ENCODE peak calls at places on chromosomes 1 and 21, in five cellular contexts. One of them, this sample, is unnamed. For H3K4me1, the result is how much of the 10 kb centered on the place peaks cover.

GRCh38 chr1:154607748-154608521 is at the start of gene ADAR:
- DNase-seq in DND-41: peak
- DNase-seq in PC-9: peak
- DNase-seq in IMR-90: peak
- DNase-seq in psoas muscle: peak
- DNase-seq in this sample: peak

GRCh38 chr1:156124557-156125483 is 10.3 kb downstream of the LMNA start:
- DNase-seq in DND-41: no peak
- DNase-seq in PC-9: peak
- DNase-seq in IMR-90: no peak
- DNase-seq in psoas muscle: peak
- DNase-seq in this sample: no peak

GRCh38 chr1:236111527-236112331 is 30.6 kb upstream of the GPR137B start:
- DNase-seq in DND-41: no peak
- DNase-seq in PC-9: no peak
- DNase-seq in IMR-90: no peak
- DNase-seq in psoas muscle: no peak
- DNase-seq in this sample: no peak

GRCh38 chr1:156112276-156113137 is 2.0 kb upstream of the LMNA start:
- DNase-seq in DND-41: no peak
- DNase-seq in PC-9: no peak
- DNase-seq in IMR-90: no peak
- DNase-seq in psoas muscle: no peak
- DNase-seq in this sample: no peak

GRCh38 chr1:226919995-226920394 is 20.1 kb upstream of the COQ8A start:
- DNase-seq in DND-41: no peak
- DNase-seq in PC-9: no peak
- DNase-seq in IMR-90: no peak
- DNase-seq in psoas muscle: no peak
- DNase-seq in this sample: no peak

GRCh38 chr1:215710340-215710971 is 143.4 kb downstream of the KCTD3 start:
- DNase-seq in DND-41: peak
- DNase-seq in PC-9: no peak
- DNase-seq in IMR-90: peak
- DNase-seq in psoas muscle: no peak
- DNase-seq in this sample: no peak

GRCh38 chr1:70079546-70079945 is 125.8 kb downstream of the LRRC40 start:
- DNase-seq in DND-41: no peak
- DNase-seq in PC-9: no peak
- DNase-seq in IMR-90: no peak
- DNase-seq in psoas muscle: no peak
- DNase-seq in this sample: no peak

GRCh38 chr1:99645699-99646531 is at the start of gene PALMD:
- DNase-seq in DND-41: no peak
- DNase-seq in PC-9: peak
- DNase-seq in IMR-90: peak
- DNase-seq in psoas muscle: peak
- DNase-seq in this sample: peak

GRCh38 chr1:16921391-16922185 is at the start of gene CROCC:
- DNase-seq in DND-41: peak
- DNase-seq in PC-9: no peak
- DNase-seq in IMR-90: no peak
- DNase-seq in psoas muscle: peak
- DNase-seq in this sample: no peak

GRCh38 chr1:162035241-162035640 is 11.6 kb upstream of the OLFML2B start:
- DNase-seq in DND-41: peak
- DNase-seq in PC-9: peak
- DNase-seq in IMR-90: no peak
- DNase-seq in psoas muscle: no peak
- DNase-seq in this sample: no peak

GRCh38 chr1:43554444-43554992 is 23.8 kb downstream of the PTPRF start:
- DNase-seq in DND-41: peak
- DNase-seq in PC-9: no peak
- DNase-seq in IMR-90: peak
- DNase-seq in psoas muscle: no peak
- DNase-seq in this sample: no peak
- TF ChIP-seq CTCF in DND-41: peak
- TF ChIP-seq CTCF in PC-9: peak
- TF ChIP-seq CTCF in IMR-90: peak
- TF ChIP-seq CTCF in psoas muscle: no peak
- TF ChIP-seq CTCF in this sample: peak

DNA sequence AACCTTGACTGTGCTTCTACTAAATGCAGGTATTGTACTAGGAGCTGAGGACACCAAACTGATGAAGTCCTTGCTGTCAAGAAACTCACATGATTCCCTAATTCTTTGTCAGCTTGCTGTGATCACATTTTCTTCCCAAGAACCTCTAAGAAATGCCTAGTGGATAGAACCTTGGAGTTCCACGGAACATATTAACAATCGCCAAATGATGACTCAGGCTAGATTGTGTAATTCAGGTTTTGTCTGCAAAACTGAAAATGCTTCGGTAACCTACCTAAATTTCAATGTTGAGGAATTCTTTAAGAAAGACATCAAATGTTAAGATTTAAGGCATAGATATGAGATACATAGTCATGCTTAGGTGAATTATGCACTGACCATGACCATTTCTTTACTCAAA is 1.7 kb upstream of the GADD45A start:
- DNase-seq in DND-41: no peak
- DNase-seq in PC-9: no peak
- DNase-seq in IMR-90: peak
- DNase-seq in psoas muscle: no peak
- DNase-seq in this sample: no peak
- H3K27ac ChIP-seq in DND-41: no peak
- H3K27ac ChIP-seq in PC-9: peak
- H3K27ac ChIP-seq in IMR-90: no peak
- H3K27ac ChIP-seq in psoas muscle: peak
- H3K27ac ChIP-seq in this sample: no peak

DNA sequence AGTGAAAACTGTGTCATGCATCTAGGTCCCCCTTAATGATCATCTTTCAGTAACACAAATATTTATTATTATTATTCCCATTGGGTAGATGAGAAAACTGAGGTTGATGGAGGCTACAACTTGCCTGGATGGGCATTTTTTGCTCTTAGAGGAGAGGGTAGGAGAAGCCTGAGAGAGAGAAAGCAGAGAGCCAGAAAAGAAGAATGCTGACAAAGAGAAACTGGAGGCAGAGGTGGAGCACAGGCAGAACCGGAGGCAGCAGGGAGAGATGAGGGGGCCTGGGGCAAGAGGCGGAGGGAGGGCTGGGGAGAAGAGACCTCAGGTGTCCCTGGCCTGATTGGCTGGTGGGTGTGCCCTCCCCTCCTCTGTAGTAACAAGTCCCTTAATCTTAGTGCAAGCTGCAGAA is 4.1 kb downstream of the BLACAT1 start:
- DNase-seq in DND-41: no peak
- DNase-seq in PC-9: no peak
- DNase-seq in IMR-90: no peak
- DNase-seq in psoas muscle: no peak
- DNase-seq in this sample: no peak
- H3K4me1 ChIP-seq in DND-41: under half
- H3K4me1 ChIP-seq in PC-9: under half
- H3K4me1 ChIP-seq in IMR-90: under half
- H3K4me1 ChIP-seq in psoas muscle: under half
- H3K4me1 ChIP-seq in this sample: under half

GRCh38 chr21:41953831-41954653 is at the start of gene C2CD2:
- DNase-seq in DND-41: peak
- DNase-seq in PC-9: peak
- DNase-seq in IMR-90: peak
- DNase-seq in psoas muscle: peak
- DNase-seq in this sample: peak
- TF ChIP-seq CTCF in DND-41: no peak
- TF ChIP-seq CTCF in PC-9: no peak
- TF ChIP-seq CTCF in IMR-90: no peak
- TF ChIP-seq CTCF in psoas muscle: no peak
- TF ChIP-seq CTCF in this sample: no peak

GRCh38 chr1:185291647-185292046 is 25.4 kb downstream of the IVNS1ABP start:
- DNase-seq in DND-41: no peak
- DNase-seq in PC-9: no peak
- DNase-seq in IMR-90: no peak
- DNase-seq in psoas muscle: no peak
- DNase-seq in this sample: no peak

GRCh38 chr1:185297986-185298385 is 19.1 kb downstream of the IVNS1ABP start:
- DNase-seq in DND-41: no peak
- DNase-seq in PC-9: no peak
- DNase-seq in IMR-90: peak
- DNase-seq in psoas muscle: no peak
- DNase-seq in this sample: no peak

GRCh38 chr1:185291159-185291558 is 25.9 kb downstream of the IVNS1ABP start:
- DNase-seq in DND-41: no peak
- DNase-seq in PC-9: no peak
- DNase-seq in IMR-90: no peak
- DNase-seq in psoas muscle: no peak
- DNase-seq in this sample: no peak

GRCh38 chr1:185292237-185292636 is 24.8 kb downstream of the IVNS1ABP start:
- DNase-seq in DND-41: no peak
- DNase-seq in PC-9: no peak
- DNase-seq in IMR-90: no peak
- DNase-seq in psoas muscle: no peak
- DNase-seq in this sample: no peak

GRCh38 chr1:185293967-185294542 is 23.0 kb downstream of the IVNS1ABP start:
- DNase-seq in DND-41: no peak
- DNase-seq in PC-9: no peak
- DNase-seq in IMR-90: no peak
- DNase-seq in psoas muscle: no peak
- DNase-seq in this sample: no peak
- H3K27ac ChIP-seq in DND-41: no peak
- H3K27ac ChIP-seq in PC-9: no peak
- H3K27ac ChIP-seq in IMR-90: no peak
- H3K27ac ChIP-seq in psoas muscle: no peak
- H3K27ac ChIP-seq in this sample: no peak

DNA sequence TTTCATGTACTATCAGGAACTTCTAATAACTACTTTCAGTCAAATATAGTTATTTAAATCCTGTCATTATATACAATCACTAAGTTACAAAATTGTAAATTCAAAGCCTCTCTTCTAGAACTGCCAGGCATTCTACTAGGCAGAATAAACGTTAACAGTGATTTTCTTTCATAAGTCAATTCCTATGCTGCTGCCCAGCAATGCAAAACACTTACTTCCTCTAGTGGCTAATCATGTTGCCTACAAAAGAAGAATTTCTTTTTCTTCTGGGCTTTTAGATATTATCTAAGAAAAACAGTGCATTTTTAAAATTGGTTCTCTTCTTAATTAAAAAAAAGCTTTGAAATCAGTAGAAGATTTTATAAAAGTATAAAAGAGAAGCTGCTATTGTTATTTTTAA is 509.8 kb upstream of the ADAMTS5 start:
- DNase-seq in DND-41: no peak
- DNase-seq in PC-9: no peak
- DNase-seq in IMR-90: peak
- DNase-seq in psoas muscle: no peak
- DNase-seq in this sample: no peak
- H3K4me1 ChIP-seq in DND-41: under half
- H3K4me1 ChIP-seq in PC-9: under half
- H3K4me1 ChIP-seq in IMR-90: under half
- H3K4me1 ChIP-seq in psoas muscle: under half
- H3K4me1 ChIP-seq in this sample: under half

GRCh38 chr1:234687011-234687410 is 77.0 kb upstream of the IRF2BP2 start:
- DNase-seq in DND-41: no peak
- DNase-seq in PC-9: no peak
- DNase-seq in IMR-90: peak
- DNase-seq in psoas muscle: no peak
- DNase-seq in this sample: no peak
- TF ChIP-seq CTCF in DND-41: no peak
- TF ChIP-seq CTCF in PC-9: no peak
- TF ChIP-seq CTCF in IMR-90: no peak
- TF ChIP-seq CTCF in psoas muscle: no peak
- TF ChIP-seq CTCF in this sample: no peak

GRCh38 chr1:241647658-241648057 is 4.4 kb upstream of the WDR64 start:
- DNase-seq in DND-41: no peak
- DNase-seq in PC-9: no peak
- DNase-seq in IMR-90: no peak
- DNase-seq in psoas muscle: no peak
- DNase-seq in this sample: no peak

GRCh38 chr1:241646201-241646600 is 5.9 kb upstream of the WDR64 start:
- DNase-seq in DND-41: no peak
- DNase-seq in PC-9: no peak
- DNase-seq in IMR-90: no peak
- DNase-seq in psoas muscle: no peak
- DNase-seq in this sample: no peak

GRCh38 chr1:241642593-241642944 is 2.4 kb upstream of the CHML start:
- DNase-seq in DND-41: no peak
- DNase-seq in PC-9: no peak
- DNase-seq in IMR-90: no peak
- DNase-seq in psoas muscle: no peak
- DNase-seq in this sample: no peak

GRCh38 chr1:241644259-241644658 is 4.1 kb upstream of the CHML start:
- DNase-seq in DND-41: no peak
- DNase-seq in PC-9: no peak
- DNase-seq in IMR-90: no peak
- DNase-seq in psoas muscle: no peak
- DNase-seq in this sample: no peak

DNA sequence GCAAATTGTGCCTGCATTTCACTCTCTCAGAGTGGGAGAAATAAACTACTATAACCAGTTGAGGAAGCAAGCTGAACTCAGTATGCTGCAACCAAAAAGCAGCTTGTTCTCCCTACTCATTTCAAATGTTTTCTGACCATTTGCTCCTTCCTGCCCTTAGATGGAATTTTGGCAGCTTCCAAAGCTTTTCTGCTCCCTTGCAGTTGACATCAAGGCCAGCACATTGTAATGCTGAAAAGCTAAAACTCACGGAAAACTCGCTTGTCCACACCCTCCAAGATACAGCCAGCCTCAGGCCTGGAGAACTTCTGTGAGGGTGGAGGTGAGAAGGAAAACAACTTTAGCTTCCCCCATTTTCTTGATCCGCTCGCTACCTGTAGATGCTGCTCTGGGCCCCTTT is 5.0 kb upstream of the CHML start:
- DNase-seq in DND-41: no peak
- DNase-seq in PC-9: no peak
- DNase-seq in IMR-90: no peak
- DNase-seq in psoas muscle: no peak
- DNase-seq in this sample: no peak
- H3K27ac ChIP-seq in DND-41: no peak
- H3K27ac ChIP-seq in PC-9: no peak
- H3K27ac ChIP-seq in IMR-90: no peak
- H3K27ac ChIP-seq in psoas muscle: no peak
- H3K27ac ChIP-seq in this sample: no peak